ENCODE peak calls at places on chromosome 2, in six cellular contexts. K is stomach, M is neural progenitor cell, F is mesendoderm, T is body of pancreas, B is lower lobe of right lung. E is an unnamed sample.
A peak's percentile ranks its signal among the peaks of the same experiment; 100 is the strongest.

GRCh38 chr2:111975053-111975552 is 76.7 kb downstream of the MERTK start:
- DNase-seq in K (peak; percentile 61), M (no peak), F (peak; percentile 32), T (no peak), B (no peak), E (peak; percentile 90)

GRCh38 chr2:177516786-177517544 is 124.4 kb downstream of the AGPS start:
- DNase-seq in K (no peak), M (no peak), F (no peak), T (no peak), B (no peak), E (no peak)

GRCh38 chr2:226208726-226209125 is 590.9 kb downstream of the IRS1 start:
- DNase-seq in K (no peak), M (no peak), F (no peak), T (no peak), B (no peak), E (no peak)

GRCh38 chr2:43049836-43050796 is 176.3 kb downstream of the ZFP36L2 start:
- DNase-seq in K (no peak), M (no peak), F (no peak), T (no peak), B (no peak), E (no peak)

GRCh38 chr2:145957929-145958328 is 1438.0 kb upstream of the ZEB2 start:
- DNase-seq in K (no peak), M (no peak), F (peak; percentile 4), T (no peak), B (no peak), E (no peak)

GRCh38 chr2:122340246-122340645 is 584.8 kb downstream of the TSN start:
- DNase-seq in K (no peak), M (no peak), F (no peak), T (no peak), B (no peak), E (no peak)

GRCh38 chr2:158204741-158205165 is 103.1 kb downstream of the UPP2 start:
- DNase-seq in K (no peak), M (no peak), F (no peak), T (no peak), B (no peak), E (no peak)

GRCh38 chr2:129192841-129193253 is 786.6 kb upstream of the RAB6C start:
- DNase-seq in K (peak; percentile 83), M (no peak), F (peak; percentile 80), T (peak; percentile 64), B (no peak), E (no peak)

GRCh38 chr2:223900531-223900930 is 44.6 kb downstream of the WDFY1 start:
- DNase-seq in K (no peak), M (no peak), F (no peak), T (no peak), B (no peak), E (no peak)

GRCh38 chr2:55123851-55124269 is 73.6 kb upstream of the RTN4 start:
- DNase-seq in K (no peak), M (peak; percentile 73), F (no peak), T (no peak), B (no peak), E (no peak)

GRCh38 chr2:179336782-179337534 is 72.3 kb upstream of the SESTD1 start:
- DNase-seq in K (no peak), M (peak; percentile 68), F (peak; percentile 18), T (no peak), B (no peak), E (no peak)

GRCh38 chr2:240214790-240215675 is 74.6 kb upstream of the OTOS start:
- DNase-seq in K (no peak), M (no peak), F (no peak), T (no peak), B (no peak), E (peak; percentile 61)

GRCh38 chr2:118979177-118979861 is 37.3 kb downstream of the MARCO start:
- DNase-seq in K (no peak), M (no peak), F (no peak), T (no peak), B (no peak), E (no peak)

GRCh38 chr2:225401001-225401400 is 1.5 kb downstream of the NYAP2 start:
- DNase-seq in K (no peak), M (no peak), F (no peak), T (no peak), B (no peak), E (no peak)

GRCh38 chr2:26509141-26509540 is 31.2 kb upstream of the OTOF start:
- DNase-seq in K (no peak), M (no peak), F (no peak), T (no peak), B (no peak), E (no peak)

GRCh38 chr2:16390561-16390960 is 275.1 kb downstream of the CYRIA start:
- DNase-seq in K (no peak), M (no peak), F (no peak), T (no peak), B (no peak), E (no peak)

GRCh38 chr2:23312996-23313606 is 71.9 kb upstream of the KLHL29 start:
- DNase-seq in K (no peak), M (peak; percentile 69), F (peak; percentile 66), T (no peak), B (no peak), E (no peak)

GRCh38 chr2:240369725-240370585 is 65.5 kb upstream of the GPC1 start:
- DNase-seq in K (peak; percentile 39), M (no peak), F (peak; percentile 51), T (peak; percentile 63), B (peak; percentile 83), E (peak; percentile 92)

GRCh38 chr2:109690822-109691541 is 76.8 kb downstream of the SOWAHC start:
- DNase-seq in K (peak; percentile 58), M (no peak), F (no peak), T (peak; percentile 43), B (no peak), E (peak; percentile 81)

GRCh38 chr2:172930871-172931255 is 144.8 kb upstream of the MAP3K20 start:
- DNase-seq in K (no peak), M (peak; percentile 41), F (no peak), T (no peak), B (no peak), E (no peak)

GRCh38 chr2:234288974-234289455 is 207.9 kb downstream of the ARL4C start:
- DNase-seq in K (peak; percentile 74), M (peak; percentile 73), F (peak; percentile 78), T (peak; percentile 62), B (peak; percentile 68), E (peak; percentile 75)

GRCh38 chr2:33322099-33322498 is 154.3 kb upstream of the RASGRP3 start:
- DNase-seq in K (no peak), M (no peak), F (no peak), T (peak; percentile 19), B (no peak), E (no peak)

GRCh38 chr2:16630463-16630862 is 35.2 kb downstream of the CYRIA start:
- DNase-seq in K (no peak), M (no peak), F (no peak), T (no peak), B (no peak), E (no peak)

GRCh38 chr2:184644685-184645084 is 46.4 kb downstream of the ZNF804A start:
- DNase-seq in K (no peak), M (no peak), F (no peak), T (no peak), B (no peak), E (no peak)

GRCh38 chr2:41768301-41768700 is 279.5 kb upstream of the PKDCC start:
- DNase-seq in K (no peak), M (no peak), F (peak; percentile 57), T (no peak), B (no peak), E (no peak)

GRCh38 chr2:187404431-187405110 is 43.5 kb downstream of the CALCRL start:
- DNase-seq in K (no peak), M (no peak), F (no peak), T (no peak), B (no peak), E (no peak)

GRCh38 chr2:187408926-187409325 is 39.1 kb downstream of the CALCRL start:
- DNase-seq in K (no peak), M (no peak), F (no peak), T (no peak), B (no peak), E (no peak)

GRCh38 chr2:187409682-187410081 is 38.4 kb downstream of the CALCRL start:
- DNase-seq in K (no peak), M (no peak), F (no peak), T (no peak), B (no peak), E (no peak)

GRCh38 chr2:187403568-187404260 is 44.3 kb downstream of the CALCRL start:
- DNase-seq in K (no peak), M (no peak), F (no peak), T (no peak), B (no peak), E (no peak)

DNA sequence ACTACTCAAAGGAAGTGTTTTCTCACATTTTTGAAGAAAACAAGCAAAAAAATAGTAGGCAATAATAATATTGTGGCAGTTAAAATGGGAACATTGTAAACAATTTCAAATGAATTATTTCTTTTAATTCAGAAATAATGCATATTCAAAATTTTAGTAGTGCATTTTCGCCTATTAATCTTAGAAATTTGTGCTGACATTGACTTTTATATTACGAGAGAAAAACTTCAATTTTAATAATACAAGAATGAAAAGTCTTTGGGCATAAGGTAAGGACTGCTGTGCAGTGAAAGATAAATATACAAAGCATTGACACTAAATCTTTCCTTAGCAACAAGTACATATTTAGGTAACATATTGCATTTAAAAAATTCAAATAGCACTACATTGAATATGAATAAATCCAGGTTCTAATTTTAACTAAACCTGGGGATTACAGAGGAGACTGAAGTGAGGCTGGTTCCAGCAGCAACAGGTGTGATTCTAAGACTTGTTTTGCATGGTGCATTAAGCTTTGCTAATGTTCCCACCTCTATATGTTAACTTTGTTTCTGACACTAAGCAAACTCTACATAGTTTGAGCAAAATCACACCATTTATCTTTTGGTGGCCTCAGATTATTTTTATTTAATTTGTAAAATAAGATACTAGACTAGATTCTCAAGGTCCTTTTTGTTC is 40.5 kb downstream of the CALCRL start:
- DNase-seq in K (no peak), M (no peak), F (no peak), T (no peak), B (no peak), E (no peak)
- H3K4me1 ChIP-seq in K (no peaks in the 10 kb centered on the region), M (peaks cover 25% of the 10 kb centered on the region), F (no peaks in the 10 kb centered on the region), T (peaks cover 8% of the 10 kb centered on the region), B (peaks cover 5% of the 10 kb centered on the region), E (peaks cover 9% of the 10 kb centered on the region)

GRCh38 chr2:66748939-66749338 is 314.0 kb downstream of the MEIS1 start:
- DNase-seq in K (no peak), M (no peak), F (no peak), T (no peak), B (no peak), E (no peak)

GRCh38 chr2:66753247-66754019 is 318.5 kb downstream of the MEIS1 start:
- DNase-seq in K (no peak), M (no peak), F (no peak), T (no peak), B (no peak), E (no peak)
- H3K36me3 ChIP-seq in K (no peaks in the 10 kb centered on the region), M (no peaks in the 10 kb centered on the region), F (no peaks in the 10 kb centered on the region), T (no peaks in the 10 kb centered on the region), B (no peaks in the 10 kb centered on the region), E (no peaks in the 10 kb centered on the region)

GRCh38 chr2:71681626-71682025 is 228.3 kb downstream of the DYSF start:
- DNase-seq in K (no peak), M (no peak), F (no peak), T (no peak), B (no peak), E (no peak)
- H3K4me1 ChIP-seq in K (no peaks in the 10 kb centered on the region), M (no peaks in the 10 kb centered on the region), F (no peaks in the 10 kb centered on the region), T (no peaks in the 10 kb centered on the region), B (peaks cover 7% of the 10 kb centered on the region), E (peaks cover 3% of the 10 kb centered on the region)

GRCh38 chr2:218479595-218479994 is 60.7 kb downstream of the VIL1 start:
- DNase-seq in K (no peak), M (no peak), F (no peak), T (no peak), B (no peak), E (no peak)
- H3K36me3 ChIP-seq in K (peaks cover 62% of the 10 kb centered on the region), M (peaks cover 7% of the 10 kb centered on the region), F (peaks cover under 1% of the 10 kb centered on the region), T (peaks cover 6% of the 10 kb centered on the region), B (peaks cover 58% of the 10 kb centered on the region), E (peaks cover 17% of the 10 kb centered on the region)

GRCh38 chr2:230868151-230868946 is 3.6 kb downstream of the ITM2C start:
- DNase-seq in K (peak; percentile 15), M (peak; percentile 48), F (peak; percentile 91), T (no peak), B (no peak), E (peak; percentile 61)
- H3K4me1 ChIP-seq in K (peaks cover 88% of the 10 kb centered on the region), M (peaks cover 53% of the 10 kb centered on the region), F (peaks cover 41% of the 10 kb centered on the region), T (peaks cover 40% of the 10 kb centered on the region), B (peaks cover 38% of the 10 kb centered on the region), E (peaks cover 27% of the 10 kb centered on the region)

E was measured in ascending aorta.